ENCODE peak calls at places on chromosome 4, in seven cellular contexts. Z is stomach, R is lower lobe of right lung, S is heart right ventricle, V is astrocyte of the spinal cord, D is uterus, C is fibroblast of pulmonary artery. U is an unnamed sample.
A peak's percentile ranks its signal among the peaks of the same experiment; 100 is the strongest.

GRCh38 chr4:150096625-150097024 is 18.4 kb downstream of the DCLK2 start:
- DNase-seq in C (no peak), D (no peak), S (no peak), Z (no peak), V (no peak), R (no peak), U (no peak)

GRCh38 chr4:38141808-38142500 is 181.8 kb downstream of the PTTG2 start:
- DNase-seq in Z (no peak), R (no peak), V (peak; percentile 65), S (no peak), D (peak; percentile 50), C (peak; percentile 85), U (no peak)

GRCh38 chr4:96305030-96305429 is 465.1 kb downstream of the PDHA2 start:
- DNase-seq in D (no peak), C (no peak), Z (no peak), S (no peak), R (no peak), V (no peak), U (no peak)

GRCh38 chr4:99414401-99414800 is 20.7 kb downstream of the ADH7 start:
- DNase-seq in Z (no peak), C (no peak), D (no peak), V (no peak), R (no peak), S (no peak), U (no peak)

GRCh38 chr4:118353452-118353851 is 649 bp upstream of the PRSS12 start:
- DNase-seq in S (no peak), D (no peak), V (no peak), C (no peak), Z (no peak), R (no peak), U (no peak)

GRCh38 chr4:77776182-77777134 is 42.7 kb downstream of the CNOT6L start:
- DNase-seq in S (no peak), V (peak; percentile 5), Z (no peak), C (peak; percentile 14), R (no peak), D (no peak), U (no peak)

GRCh38 chr4:17817027-17817426 is 6.2 kb downstream of the NCAPG start:
- DNase-seq in D (no peak), R (no peak), V (peak; percentile 81), C (peak; percentile 89), Z (no peak), S (no peak), U (no peak)

GRCh38 chr4:74319506-74319905 is 11.2 kb downstream of the EPGN start:
- DNase-seq in D (no peak), Z (no peak), R (no peak), S (no peak), V (no peak), C (no peak), U (no peak)

GRCh38 chr4:144154044-144154443 is 13.5 kb upstream of the GYPA start:
- DNase-seq in V (no peak), D (no peak), S (no peak), C (no peak), Z (no peak), R (no peak), U (no peak)

GRCh38 chr4:38482696-38483095 is 181.3 kb upstream of the KLF3 start:
- DNase-seq in C (no peak), S (no peak), Z (no peak), R (no peak), V (no peak), D (no peak), U (no peak)

GRCh38 chr4:61427818-61428495 is 227.8 kb downstream of the ADGRL3 start:
- DNase-seq in C (no peak), S (no peak), R (no peak), Z (no peak), V (peak; percentile 29), D (no peak), U (no peak)

GRCh38 chr4:128298852-128299251 is 11.2 kb upstream of the PGRMC2 start:
- DNase-seq in Z (no peak), V (no peak), C (no peak), D (no peak), S (no peak), R (no peak), U (no peak)

GRCh38 chr4:184282251-184282713 is 64.6 kb upstream of the ENPP6 start:
- DNase-seq in S (no peak), C (no peak), R (peak; percentile 66), D (no peak), Z (peak; percentile 63), V (no peak), U (no peak)
- TF ChIP-seq CTCF in S (no peak), C (no peak), R (peak; percentile 30), D (no peak), Z (no peak), V (no peak), U (no peak)

DNA sequence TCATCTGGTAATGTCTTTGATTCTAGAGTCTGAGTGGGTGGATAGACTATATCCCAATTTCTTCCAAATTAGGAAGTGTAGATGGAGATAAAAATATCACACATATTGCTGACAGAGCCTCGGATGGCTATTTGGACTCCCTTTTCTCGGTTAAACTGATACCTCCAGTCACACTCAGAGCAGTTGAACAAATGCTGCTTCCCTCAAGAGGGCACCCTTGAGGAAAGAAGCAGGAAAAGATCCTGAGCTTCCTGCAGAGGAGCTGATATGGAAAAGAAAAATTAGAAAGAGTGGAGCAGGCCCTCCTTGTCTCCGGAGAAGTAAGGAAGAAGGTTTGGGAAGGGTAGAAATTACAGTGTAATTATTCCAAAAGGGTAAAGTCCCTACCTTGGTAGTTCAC is 96.2 kb upstream of the CCSER1 start:
- DNase-seq in V (no peak), R (no peak), D (no peak), Z (no peak), C (no peak), S (no peak), U (no peak)
- TF ChIP-seq CTCF in V (peak; percentile 33), R (no peak), D (no peak), Z (no peak), C (no peak), S (no peak), U (peak; percentile 41)

DNA sequence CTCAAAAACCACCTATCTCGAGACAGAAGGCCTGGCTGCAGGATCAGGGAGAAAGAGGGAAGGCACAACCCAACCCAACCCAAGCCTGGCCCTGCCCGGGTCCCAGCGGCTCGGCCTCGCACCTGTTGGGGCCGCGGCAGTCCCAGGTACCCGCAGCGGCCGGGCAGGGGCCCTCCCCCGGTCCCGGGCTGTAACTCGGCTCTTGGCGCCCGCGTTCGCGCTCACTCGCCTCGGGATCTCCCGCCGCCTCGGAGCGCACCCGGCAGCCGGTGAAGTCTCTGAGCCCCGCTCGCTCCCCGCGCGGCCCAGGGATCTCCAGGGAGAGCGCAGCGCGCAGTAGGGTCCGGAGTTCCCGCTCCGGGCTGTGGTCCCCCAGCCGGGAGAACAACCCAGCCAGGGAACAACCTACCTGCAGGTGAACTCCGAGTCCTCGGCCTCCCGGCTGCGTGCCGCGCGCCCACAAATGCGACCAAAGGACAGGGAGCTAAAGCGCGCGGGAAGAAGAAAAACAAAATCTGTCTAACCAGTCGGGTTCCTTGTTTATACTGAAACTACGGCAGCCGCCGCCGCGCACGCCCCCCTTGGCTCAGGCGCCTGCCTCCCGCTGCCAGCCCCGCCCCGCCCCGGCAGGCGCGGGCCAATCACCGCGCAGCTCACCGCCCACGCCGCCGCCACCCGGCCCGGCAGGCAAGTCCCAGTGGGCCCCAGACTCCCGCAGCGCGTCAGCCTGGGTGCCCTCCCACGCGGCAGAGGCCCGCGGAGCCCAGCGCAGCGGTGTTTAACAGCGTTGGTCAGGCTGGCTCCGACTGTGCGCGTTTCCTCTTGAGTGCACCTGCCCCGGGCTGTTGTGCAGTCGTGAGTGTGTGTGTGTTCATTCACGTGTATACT is at the start of gene RASGEF1B:
- DNase-seq in C (peak; percentile 82), Z (peak; percentile 93), S (peak; percentile 88), D (peak; percentile 79), R (peak; percentile 97), V (peak; percentile 56), U (peak; percentile 81)
- TF ChIP-seq CTCF in C (no peak), Z (no peak), S (no peak), D (no peak), R (no peak), V (no peak), U (no peak)

DNA sequence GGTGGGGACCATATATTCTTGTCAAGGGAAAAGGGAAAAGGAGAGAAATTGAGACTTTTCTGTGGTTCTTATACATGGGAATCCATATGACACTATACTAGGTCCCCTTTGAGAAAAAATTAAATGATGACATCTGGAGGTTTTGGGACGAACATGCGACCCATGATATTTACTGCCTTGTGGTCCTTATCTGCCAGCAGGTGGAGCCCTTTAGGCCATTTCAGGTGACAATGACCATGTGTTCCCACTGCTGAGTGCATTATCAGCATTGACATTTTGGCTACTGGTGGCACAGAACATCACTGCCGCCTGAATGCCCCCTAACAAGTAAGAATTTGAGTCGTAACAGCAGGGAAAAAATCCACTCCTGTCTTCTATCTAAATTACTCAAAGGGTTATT is 843.4 kb downstream of the FSTL5 start:
- DNase-seq in D (no peak), V (no peak), S (no peak), R (no peak), C (peak; percentile 0), Z (no peak), U (no peak)
- TF ChIP-seq CTCF in D (no peak), V (peak; percentile 49), S (no peak), R (peak; percentile 31), C (no peak), Z (no peak), U (peak; percentile 71)

GRCh38 chr4:146291313-146291712 is 77.0 kb downstream of the REELD1 start:
- DNase-seq in S (no peak), C (no peak), D (no peak), R (no peak), Z (no peak), V (no peak), U (no peak)
- TF ChIP-seq CTCF in S (no peak), C (no peak), D (no peak), R (no peak), Z (no peak), V (peak; percentile 5), U (peak; percentile 8)

GRCh38 chr4:123386608-123387007 is 10.0 kb upstream of the SPRY1 start:
- DNase-seq in Z (no peak), V (peak; percentile 19), D (no peak), S (no peak), R (no peak), C (peak; percentile 26), U (no peak)

GRCh38 chr4:123396294-123397275 is at the start of gene SPRY1:
- DNase-seq in R (peak; percentile 88), D (peak; percentile 89), V (peak; percentile 93), Z (peak; percentile 91), S (peak; percentile 95), C (peak; percentile 97), U (no peak)

GRCh38 chr4:123393696-123394095 is 2.9 kb upstream of the SPRY1 start:
- DNase-seq in D (no peak), V (no peak), C (no peak), R (no peak), Z (no peak), S (no peak), U (no peak)

GRCh38 chr4:123390846-123391456 is 5.6 kb upstream of the SPRY1 start:
- DNase-seq in Z (no peak), D (no peak), V (peak; percentile 42), S (no peak), R (no peak), C (peak; percentile 56), U (no peak)
- TF ChIP-seq CTCF in Z (no peak), D (peak; percentile 44), V (peak; percentile 44), S (peak; percentile 38), R (peak; percentile 50), C (peak; percentile 54), U (peak; percentile 86)

GRCh38 chr4:121824171-121824527 is 466 bp upstream of the CCNA2 start:
- DNase-seq in V (no peak), Z (no peak), C (no peak), R (no peak), D (no peak), S (no peak), U (no peak)
- TF ChIP-seq CTCF in V (no peak), Z (no peak), C (no peak), R (no peak), D (no peak), S (no peak), U (no peak)